ENCODE peak calls at places on chromosomes 13 and 19, in seven cellular contexts. T is heart right ventricle, Q is pancreas, G is foreskin keratinocyte, P is GM20000, U is WTC11, N is nephron progenitor cell. Y is an unnamed sample.

GRCh38 chr13:109971745-109972090 is 185.3 kb upstream of the IRS2 start:
- DNase-seq in T (no peak), N (no peak), Q (no peak), G (peak), P (no peak), U (no peak), Y (no peak)

GRCh38 chr19:38047641-38048040 is 140.6 kb downstream of the SIPA1L3 start:
- DNase-seq in G (no peak), U (no peak), Q (no peak), T (no peak), N (no peak), P (no peak), Y (no peak)

GRCh38 chr13:100899720-100900316 is 225.2 kb upstream of the TMTC4 start:
- DNase-seq in N (no peak), G (no peak), T (no peak), P (no peak), U (no peak), Q (no peak), Y (no peak)

GRCh38 chr19:6033744-6034264 is 55.9 kb upstream of the RANBP3 start:
- DNase-seq in U (no peak), Q (no peak), P (no peak), N (no peak), T (no peak), G (no peak), Y (no peak)

GRCh38 chr19:42113641-42114348 is 18.5 kb downstream of the POU2F2 start:
- DNase-seq in P (peak), Q (peak), T (no peak), N (peak), U (no peak), G (peak), Y (peak)

GRCh38 chr19:40776966-40777794 is 867 bp upstream of the RAB4B start:
- DNase-seq in G (peak), U (peak), Q (no peak), N (peak), T (peak), P (peak), Y (peak)

GRCh38 chr19:51660975-51661600 is 14.5 kb upstream of the SIGLEC14 start:
- DNase-seq in U (peak), G (peak), Q (no peak), T (peak), P (peak), N (peak), Y (peak)

GRCh38 chr19:41997121-41997850 is 3.3 kb upstream of the ATP1A3 start:
- DNase-seq in G (no peak), U (peak), N (peak), P (peak), T (peak), Q (peak), Y (peak)

GRCh38 chr13:85935868-85936467 is 136.7 kb upstream of the SLITRK6 start:
- DNase-seq in P (no peak), T (no peak), N (no peak), Q (no peak), U (no peak), G (no peak), Y (no peak)

GRCh38 chr19:7469654-7470285 is 19.1 kb downstream of the PEX11G start:
- DNase-seq in T (no peak), Q (no peak), G (no peak), N (no peak), P (no peak), U (no peak), Y (peak)

GRCh38 chr13:81917829-81918228 is 1576.9 kb upstream of the SPRY2 start:
- DNase-seq in N (no peak), G (no peak), P (no peak), T (no peak), U (no peak), Q (no peak), Y (no peak)

GRCh38 chr13:37617162-37617561 is 18.6 kb upstream of the POSTN start:
- DNase-seq in Q (no peak), N (no peak), P (no peak), T (no peak), U (no peak), G (peak), Y (no peak)

GRCh38 chr13:93226623-93227279 is at the start of gene GPC6:
- DNase-seq in Q (no peak), T (no peak), P (no peak), N (peak), G (peak), U (peak), Y (no peak)

GRCh38 chr13:51942189-51942588 is 69.1 kb downstream of the ATP7B start:
- DNase-seq in Q (no peak), T (no peak), U (no peak), P (no peak), G (no peak), N (no peak), Y (no peak)

GRCh38 chr13:33787051-33787591 is 30.8 kb upstream of the RFC3 start:
- DNase-seq in G (peak), T (no peak), U (no peak), N (no peak), P (peak), Q (no peak), Y (no peak)

GRCh38 chr13:35716186-35716585 is 239.7 kb upstream of the MAB21L1 start:
- DNase-seq in T (no peak), G (no peak), N (no peak), Q (no peak), U (no peak), P (no peak), Y (no peak)

GRCh38 chr19:18651738-18652137 is 14.9 kb downstream of the KLHL26 start:
- DNase-seq in U (no peak), T (no peak), N (no peak), Q (no peak), P (no peak), G (no peak), Y (no peak)

GRCh38 chr13:93233997-93234416 is 7.4 kb downstream of the GPC6 start:
- DNase-seq in U (peak), P (no peak), N (no peak), T (no peak), G (no peak), Q (no peak), Y (no peak)

GRCh38 chr19:3849092-3849491 is 19.7 kb downstream of the ZFR2 start:
- DNase-seq in P (no peak), U (peak), G (no peak), N (peak), Q (no peak), T (no peak), Y (no peak)

GRCh38 chr19:14550201-14550754 is 20.9 kb downstream of the TECR start:
- DNase-seq in U (no peak), T (no peak), N (no peak), P (peak), Q (peak), G (no peak), Y (no peak)

GRCh38 chr13:113084943-113085540 is 20.5 kb upstream of the F7 start:
- DNase-seq in G (no peak), Q (peak), P (no peak), U (no peak), N (no peak), T (peak), Y (no peak)

GRCh38 chr13:113083022-113083373 is 22.6 kb upstream of the F7 start:
- DNase-seq in T (peak), G (no peak), Q (peak), U (no peak), N (no peak), P (no peak), Y (no peak)

GRCh38 chr13:113086031-113086750 is 19.4 kb upstream of the F7 start:
- DNase-seq in N (no peak), P (no peak), G (no peak), T (peak), Q (peak), U (peak), Y (no peak)

GRCh38 chr13:113083402-113084061 is 22.1 kb upstream of the F7 start:
- DNase-seq in Q (peak), N (no peak), G (no peak), U (no peak), T (peak), P (no peak), Y (no peak)

GRCh38 chr13:113084094-113084942 is 21.3 kb upstream of the F7 start:
- DNase-seq in G (no peak), U (no peak), Q (peak), T (peak), P (no peak), N (no peak), Y (no peak)
- TF ChIP-seq CTCF in G (no peak), U (no peak), Q (no peak), T (no peak), P (no peak), N (no peak), Y (no peak)

GRCh38 chr13:41313117-41313516 is 2.0 kb downstream of the NAA16 start:
- DNase-seq in G (no peak), U (no peak), Q (no peak), P (no peak), N (no peak), T (no peak), Y (no peak)

GRCh38 chr13:41313659-41314197 is 2.7 kb downstream of the NAA16 start:
- DNase-seq in T (no peak), P (no peak), Q (no peak), U (no peak), G (no peak), N (no peak), Y (no peak)

GRCh38 chr13:41308241-41308640 is 2.8 kb upstream of the NAA16 start:
- DNase-seq in T (no peak), Q (no peak), U (no peak), G (no peak), P (no peak), N (no peak), Y (no peak)

GRCh38 chr13:41311607-41312500 is 787 bp downstream of the NAA16 start:
- DNase-seq in P (peak), Q (no peak), U (peak), G (no peak), T (peak), N (peak), Y (peak)

GRCh38 chr13:41310963-41311606 is at the start of gene NAA16:
- DNase-seq in P (peak), G (peak), T (peak), Q (peak), U (peak), N (peak), Y (peak)
- TF ChIP-seq CTCF in P (no peak), G (peak), T (no peak), Q (no peak), U (no peak), N (no peak), Y (no peak)

DNA sequence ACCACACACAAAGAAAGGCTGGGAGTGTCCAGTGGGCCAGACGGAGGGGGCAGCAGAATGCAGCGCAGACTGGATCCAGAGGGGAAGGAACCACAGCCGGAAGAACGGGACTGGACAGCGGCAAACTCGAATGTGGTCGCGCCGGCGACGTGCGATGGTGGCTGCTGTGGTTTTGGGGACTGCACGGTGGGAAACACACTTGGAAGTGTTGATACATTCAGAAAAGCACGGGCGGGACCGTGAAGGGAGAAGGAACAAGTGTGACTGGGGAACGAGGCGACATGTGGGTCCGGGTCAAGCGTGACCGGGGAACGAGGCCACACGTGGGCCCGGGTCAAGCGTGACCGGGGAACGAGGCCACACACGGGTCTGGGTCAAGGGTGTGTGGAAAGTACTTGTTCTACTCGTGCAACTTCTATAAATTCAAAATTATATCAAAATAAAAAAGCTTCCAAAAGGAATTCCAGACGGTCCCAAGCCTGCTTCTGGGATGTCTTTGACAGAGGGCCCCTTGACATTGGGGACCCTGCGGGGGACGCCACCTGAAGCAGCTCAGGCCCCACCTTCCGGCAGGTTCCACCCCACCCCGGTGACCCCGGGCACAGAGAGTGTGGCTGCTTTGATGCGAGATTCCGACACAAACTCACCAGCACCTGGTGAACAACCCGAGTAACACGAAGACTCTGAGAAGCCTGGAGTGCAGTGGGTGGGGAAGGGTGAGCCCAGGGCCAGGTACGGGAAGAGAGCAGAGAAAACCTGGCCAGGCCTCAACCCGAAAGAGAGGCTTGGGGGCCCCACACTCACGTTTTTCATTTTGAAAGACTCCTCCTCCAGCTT is 25.1 kb upstream of the C13orf46 start:
- DNase-seq in P (no peak), Q (peak), G (no peak), U (no peak), N (no peak), T (peak), Y (no peak)
- TF ChIP-seq CTCF in P (no peak), Q (no peak), G (no peak), U (no peak), N (no peak), T (no peak), Y (no peak)

DNA sequence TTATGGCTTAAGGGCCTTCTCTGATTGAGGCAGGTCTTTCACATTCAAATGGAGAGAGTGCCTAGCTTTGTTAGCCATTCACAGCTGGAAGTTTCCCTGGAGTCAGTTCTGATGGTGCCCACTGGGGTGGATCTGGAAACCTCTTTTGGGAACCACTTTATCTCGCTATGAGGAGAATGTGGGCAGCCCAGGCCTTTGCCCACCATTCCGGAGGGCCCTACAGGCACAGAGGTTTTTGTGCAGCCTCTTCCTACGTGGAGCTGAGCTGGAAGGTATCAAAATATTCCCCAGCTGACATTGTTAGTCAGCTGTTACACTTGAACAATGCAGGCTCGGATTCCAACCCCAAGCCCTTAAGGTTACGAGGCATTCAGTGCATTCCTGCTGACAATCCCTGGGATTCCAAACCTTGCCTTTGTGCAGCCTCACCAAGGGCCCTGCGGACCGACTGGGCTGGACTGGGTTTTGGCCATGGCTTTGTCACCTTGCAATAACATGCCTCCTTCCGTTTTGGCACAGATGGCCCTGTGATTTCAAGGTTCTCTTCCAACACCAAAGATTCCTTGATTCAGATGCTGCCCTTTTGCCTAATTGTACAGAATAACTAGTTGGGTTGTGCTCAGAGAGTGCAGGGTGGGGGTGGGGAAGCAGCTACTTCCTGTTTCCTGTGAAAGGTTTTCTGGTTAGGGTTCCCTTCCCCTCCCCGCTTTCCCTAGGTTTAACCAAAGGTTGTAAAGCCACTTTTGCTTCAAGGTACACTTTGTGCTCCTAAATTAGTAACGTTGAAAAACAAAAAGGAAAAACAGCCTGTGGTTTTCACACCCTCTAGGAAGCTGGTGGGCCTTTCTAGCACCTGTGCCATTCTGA is 27.1 kb downstream of the SAE1 start:
- DNase-seq in P (no peak), U (peak), Q (no peak), N (peak), T (peak), G (peak), Y (no peak)
- TF ChIP-seq CTCF in P (no peak), U (no peak), Q (no peak), N (no peak), T (no peak), G (no peak), Y (no peak)

GRCh38 chr19:50510121-50510670 is 795 bp downstream of the JOSD2 start:
- DNase-seq in G (no peak), U (no peak), Q (peak), N (no peak), T (no peak), P (no peak), Y (no peak)

GRCh38 chr19:50510700-50511068 is 307 bp downstream of the JOSD2 start:
- DNase-seq in N (no peak), U (no peak), G (no peak), Q (no peak), T (no peak), P (no peak), Y (no peak)

GRCh38 chr19:50512112-50512998 is 1.4 kb downstream of the ASPDH start:
- DNase-seq in G (no peak), P (peak), Q (peak), N (no peak), T (no peak), U (no peak), Y (no peak)

GRCh38 chr19:50509366-50509765 is 1.6 kb downstream of the JOSD2 start:
- DNase-seq in G (no peak), P (no peak), U (no peak), N (no peak), Q (peak), T (no peak), Y (no peak)

DNA sequence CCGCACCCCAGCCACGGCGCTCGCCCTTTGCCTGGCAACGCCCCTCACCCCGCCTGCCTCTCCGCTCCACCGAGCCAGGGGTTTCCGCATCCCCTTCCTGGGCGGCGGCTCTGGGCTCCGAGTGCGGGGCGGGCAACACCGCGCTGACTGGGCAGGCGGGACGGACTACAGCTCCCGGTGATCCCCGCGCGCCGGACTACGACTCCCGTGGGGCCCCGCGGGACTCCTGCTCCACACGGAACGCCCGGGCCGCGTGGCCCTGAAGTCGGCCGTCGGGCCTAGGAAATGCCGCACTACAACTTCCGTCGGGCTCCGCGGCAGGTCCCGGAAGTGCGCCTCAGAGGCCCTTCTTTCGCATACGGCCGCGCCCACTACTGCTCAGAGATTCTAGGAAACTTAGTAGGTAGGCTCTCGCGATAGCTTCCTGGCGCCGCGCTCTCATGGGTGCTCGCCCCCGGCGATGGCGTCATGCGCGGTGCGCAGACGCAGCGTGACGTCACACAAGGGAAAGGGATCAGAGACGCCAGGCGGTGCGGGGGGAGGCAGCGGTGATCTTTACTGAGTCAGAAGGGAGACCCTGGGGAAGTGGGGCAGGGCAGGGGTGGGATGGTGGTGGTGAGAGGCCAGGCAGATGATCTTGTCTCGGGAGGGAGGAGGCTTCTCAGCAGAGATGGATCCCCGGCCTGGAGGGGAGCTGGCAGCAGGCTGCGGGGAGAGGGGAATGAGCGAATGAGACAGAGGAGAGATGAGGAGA is at the start of gene JOSD2:
- DNase-seq in P (peak), T (peak), Q (peak), U (peak), N (peak), G (peak), Y (peak)
- TF ChIP-seq CTCF in P (no peak), T (no peak), Q (no peak), U (no peak), N (no peak), G (peak), Y (no peak)

GRCh38 chr19:10769533-10770491 is 51.9 kb downstream of the DNM2 start:
- DNase-seq in U (no peak), N (peak), T (peak), Q (no peak), G (no peak), P (no peak), Y (no peak)
- TF ChIP-seq CTCF in U (no peak), N (no peak), T (no peak), Q (no peak), G (peak), P (no peak), Y (no peak)

GRCh38 chr19:58304748-58305064 is 471 bp upstream of the ERVK3-1 start:
- DNase-seq in N (no peak), T (no peak), G (no peak), Q (no peak), U (no peak), P (no peak), Y (no peak)
- TF ChIP-seq CTCF in N (no peak), T (no peak), G (no peak), Q (no peak), U (no peak), P (no peak), Y (no peak)